ENCODE peak calls at places on chromosomes 2 and 18, in nine cellular contexts. H is type B pancreatic cell, M is thyroid gland, K is astrocyte of the spinal cord, G is omental fat pad, A is upper lobe of right lung, Z is HFFc6, E is colonic mucosa, D is endothelial cell. L is an unnamed sample.

GRCh38 chr18:74249181-74249968 is 42.4 kb downstream of the CYB5A start:
- DNase-seq in H (no peak), M (no peak), K (peak; percentile 58), G (no peak), A (no peak), Z (peak; percentile 84), E (no peak), D (no peak), L (no peak)

GRCh38 chr18:1094408-1094807 is 189.7 kb downstream of the ADCYAP1 start:
- DNase-seq in H (no peak), M (no peak), K (peak; percentile 86), G (no peak), A (no peak), Z (no peak), E (no peak), D (no peak), L (no peak)

GRCh38 chr18:62877448-62878221 is 162.3 kb downstream of the PHLPP1 start:
- DNase-seq in H (no peak), M (no peak), K (peak; percentile 54), G (no peak), A (no peak), Z (no peak), E (no peak), D (no peak), L (no peak)

GRCh38 chr2:235549735-235550377 is 56.0 kb downstream of the AGAP1 start:
- DNase-seq in H (no peak), M (no peak), K (no peak), G (no peak), A (peak; percentile 36), Z (no peak), E (no peak), D (no peak), L (no peak)

GRCh38 chr2:221380686-221381085 is 191.4 kb downstream of the EPHA4 start:
- DNase-seq in H (no peak), M (no peak), K (no peak), G (no peak), A (no peak), Z (no peak), E (no peak), D (no peak), L (no peak)

GRCh38 chr2:12412898-12413305 is 303.8 kb upstream of the TRIB2 start:
- DNase-seq in H (no peak), M (no peak), K (peak; percentile 31), G (no peak), A (no peak), Z (no peak), E (no peak), D (no peak), L (no peak)

GRCh38 chr2:96869281-96869823 is 528 bp downstream of the SEMA4C start:
- DNase-seq in H (no peak), M (peak; percentile 74), K (peak; percentile 80), G (no peak), A (peak; percentile 88), Z (peak; percentile 43), E (peak; percentile 67), D (peak; percentile 54), L (peak; percentile 65)

GRCh38 chr2:27420996-27421395 is 7.4 kb upstream of the NRBP1 start:
- DNase-seq in H (no peak), M (no peak), K (no peak), G (no peak), A (no peak), Z (no peak), E (no peak), D (no peak), L (no peak)

GRCh38 chr18:36408606-36409005 is 111.1 kb downstream of the FHOD3 start:
- DNase-seq in H (no peak), M (no peak), K (no peak), G (no peak), A (no peak), Z (no peak), E (no peak), D (no peak), L (no peak)

GRCh38 chr18:66873899-66874298 is 270.0 kb upstream of the CDH19 start:
- DNase-seq in H (no peak), M (no peak), K (no peak), G (no peak), A (no peak), Z (no peak), E (no peak), D (no peak), L (no peak)

GRCh38 chr18:6942742-6943141 is 174.9 kb downstream of the LAMA1 start:
- DNase-seq in H (no peak), M (no peak), K (no peak), G (no peak), A (no peak), Z (no peak), E (no peak), D (no peak), L (no peak)

GRCh38 chr2:43469094-43469493 is 126.7 kb downstream of the THADA start:
- DNase-seq in H (no peak), M (no peak), K (no peak), G (no peak), A (no peak), Z (no peak), E (no peak), D (no peak), L (no peak)

GRCh38 chr2:40087434-40087833 is 308.4 kb upstream of the THUMPD2 start:
- DNase-seq in H (no peak), M (no peak), K (no peak), G (no peak), A (no peak), Z (peak; percentile 45), E (no peak), D (no peak), L (no peak)

GRCh38 chr18:60684843-60685513 is 312.4 kb upstream of the MC4R start:
- DNase-seq in H (no peak), M (no peak), K (peak; percentile 36), G (no peak), A (no peak), Z (no peak), E (no peak), D (no peak), L (no peak)

GRCh38 chr18:75276813-75277628 is 66.4 kb downstream of the TSHZ1 start:
- DNase-seq in H (no peak), M (no peak), K (peak; percentile 68), G (no peak), A (no peak), Z (peak; percentile 93), E (no peak), D (no peak), L (no peak)

DNA sequence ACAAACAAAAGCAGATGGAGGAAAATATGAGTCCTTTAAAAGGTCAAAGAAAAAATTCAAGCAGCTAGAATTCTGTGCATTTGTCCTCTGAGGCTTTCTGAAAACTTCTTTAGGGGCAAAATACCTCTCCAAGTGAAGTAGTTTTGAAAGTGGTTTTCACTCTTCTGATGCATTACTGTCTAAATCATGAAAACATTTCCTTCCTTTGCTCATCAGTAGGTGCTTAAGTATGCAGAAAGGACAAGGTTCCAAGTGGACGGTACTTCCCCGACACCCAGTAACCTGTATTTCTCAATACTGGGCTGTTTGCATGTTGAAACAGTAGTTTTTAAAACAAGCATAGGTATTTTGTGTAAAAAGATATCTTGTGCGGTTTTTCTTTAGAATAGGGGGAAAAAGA is 189.1 kb upstream of the ERBB4 start:
- DNase-seq in H (no peak), M (peak; percentile 62), K (no peak), G (no peak), A (no peak), Z (no peak), E (no peak), D (no peak), L (no peak)
- TF ChIP-seq CTCF in H (no peak), M (no peak), K (no peak), G (no peak), A (no peak), Z (no peak), E (no peak), D (no peak), L (no peak)

DNA sequence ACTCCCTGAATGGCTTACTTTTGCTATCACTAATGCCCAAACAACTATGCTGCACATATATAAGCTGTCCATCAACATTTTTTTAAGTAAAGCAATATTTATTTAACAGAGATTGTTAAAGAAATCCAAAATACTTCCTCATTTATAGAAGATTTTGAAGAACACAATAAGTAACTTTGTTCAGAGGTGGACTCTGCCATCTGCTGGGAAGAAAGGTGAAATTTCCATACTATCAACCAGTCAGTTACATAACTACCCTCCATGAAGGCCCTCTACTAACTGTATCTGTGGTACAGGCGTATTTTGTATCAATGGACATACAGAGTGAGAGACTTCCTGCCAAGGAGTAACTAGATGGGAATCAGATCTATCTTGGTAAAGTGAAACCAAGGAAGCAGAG is 106.0 kb downstream of the DTNB start:
- DNase-seq in H (no peak), M (no peak), K (peak; percentile 65), G (no peak), A (no peak), Z (peak; percentile 48), E (no peak), D (no peak), L (no peak)
- TF ChIP-seq CTCF in H (peak; percentile 69), M (peak; percentile 50), K (peak; percentile 57), G (no peak), A (peak; percentile 41), Z (peak; percentile 78), E (peak; percentile 16), D (peak; percentile 13), L (peak; percentile 13)

GRCh38 chr18:48230459-48231113 is 178.6 kb downstream of the ZBTB7C start:
- DNase-seq in H (no peak), M (peak; percentile 63), K (peak; percentile 53), G (no peak), A (peak; percentile 82), Z (peak; percentile 53), E (peak; percentile 79), D (peak; percentile 72), L (no peak)

GRCh38 chr18:48228841-48229240 is 180.3 kb downstream of the ZBTB7C start:
- DNase-seq in H (no peak), M (no peak), K (no peak), G (no peak), A (no peak), Z (no peak), E (no peak), D (no peak), L (no peak)

GRCh38 chr18:48228301-48228715 is 180.9 kb downstream of the ZBTB7C start:
- DNase-seq in H (no peak), M (peak; percentile 46), K (no peak), G (no peak), A (peak; percentile 74), Z (no peak), E (no peak), D (no peak), L (no peak)

GRCh38 chr18:48227206-48227605 is 182.0 kb downstream of the ZBTB7C start:
- DNase-seq in H (no peak), M (no peak), K (no peak), G (no peak), A (no peak), Z (no peak), E (no peak), D (no peak), L (no peak)

GRCh38 chr18:48229445-48230052 is 179.6 kb downstream of the ZBTB7C start:
- DNase-seq in H (no peak), M (no peak), K (no peak), G (no peak), A (no peak), Z (no peak), E (no peak), D (no peak), L (peak; percentile 61)
- TF ChIP-seq CTCF in H (peak; percentile 31), M (no peak), K (no peak), G (no peak), A (no peak), Z (no peak), E (no peak), D (no peak), L (no peak)

DNA sequence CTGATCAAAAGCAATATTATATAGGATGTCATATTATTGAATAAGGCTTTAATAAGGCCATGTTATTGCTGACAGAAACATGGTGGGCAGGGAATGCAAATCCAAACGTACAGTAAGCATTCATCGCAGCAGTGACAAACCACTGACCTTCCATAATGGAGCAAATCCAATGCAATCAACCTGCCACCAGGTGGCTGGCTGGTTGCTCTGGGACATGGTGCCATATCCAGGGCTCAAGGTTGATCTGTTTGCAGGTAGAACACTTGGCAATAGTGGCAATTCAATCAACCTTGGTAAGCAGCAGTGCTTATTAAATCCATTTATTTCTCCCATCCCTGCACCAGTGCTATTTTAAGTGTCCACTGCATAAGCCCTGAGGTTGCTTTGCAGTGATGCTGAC is 75.4 kb downstream of the CERKL start:
- DNase-seq in H (no peak), M (no peak), K (no peak), G (no peak), A (no peak), Z (no peak), E (no peak), D (peak; percentile 11), L (no peak)
- TF ChIP-seq CTCF in H (peak; percentile 45), M (no peak), K (peak; percentile 4), G (no peak), A (no peak), Z (peak; percentile 47), E (no peak), D (peak; percentile 56), L (no peak)